ENCODE peak calls at places on chromosomes 1 and 21, in nine cellular contexts. J is CD4-positive, alpha-beta memory T cell; M is PC-3; L is NT2/D1; P is uterus; A is transverse colon; E is bronchial epithelial cell; R is CD8-positive, alpha-beta T cell; I is right lobe of liver. S is an unnamed sample.

GRCh38 chr1:184025242-184025675 is 12.3 kb downstream of the COLGALT2 start:
- DNase-seq in M (peak; percentile 70), P (no peak), L (peak; percentile 68), R (no peak), J (no peak), A (no peak), E (no peak), I (no peak), S (peak; percentile 31)

GRCh38 chr1:21859669-21860179 is 47.7 kb downstream of the LDLRAD2 start:
- DNase-seq in P (no peak), L (no peak), M (no peak), A (no peak), J (no peak), R (no peak), I (peak; percentile 48), E (no peak), S (no peak)

GRCh38 chr21:27590271-27590670 is 623.4 kb upstream of the ADAMTS5 start:
- DNase-seq in M (peak; percentile 20), E (no peak), J (no peak), L (no peak), P (no peak), I (no peak), R (no peak), A (no peak), S (peak; percentile 36)

GRCh38 chr1:55215194-55216021 is at the start of gene USP24:
- DNase-seq in A (peak; percentile 88), I (peak; percentile 92), L (peak; percentile 88), E (peak; percentile 53), R (peak; percentile 76), J (peak; percentile 86), P (peak; percentile 65), M (peak; percentile 81), S (peak; percentile 92)

GRCh38 chr21:38760762-38761155 is 45.0 kb upstream of the ETS2 start:
- DNase-seq in M (no peak), L (no peak), E (no peak), I (no peak), P (no peak), A (no peak), R (no peak), J (no peak), S (no peak)

GRCh38 chr1:7007902-7008301 is 222.6 kb downstream of the CAMTA1 start:
- DNase-seq in J (no peak), E (no peak), I (no peak), A (no peak), M (no peak), P (no peak), R (no peak), L (no peak), S (no peak)

GRCh38 chr1:1677718-1678580 is 14.6 kb downstream of the SLC35E2B start:
- DNase-seq in R (peak; percentile 45), P (no peak), A (peak; percentile 54), I (peak; percentile 59), M (peak; percentile 0), L (no peak), E (no peak), J (peak; percentile 43), S (no peak)

GRCh38 chr1:65979145-65979544 is 186.4 kb downstream of the PDE4B start:
- DNase-seq in L (no peak), M (peak; percentile 22), R (no peak), P (no peak), E (no peak), J (no peak), I (no peak), A (no peak), S (no peak)

GRCh38 chr1:35569956-35570355 is 3.2 kb upstream of the TFAP2E start:
- DNase-seq in R (no peak), L (no peak), A (no peak), P (no peak), J (no peak), E (peak; percentile 66), M (peak; percentile 44), I (no peak), S (no peak)

GRCh38 chr1:181603735-181604410 is 120.6 kb downstream of the CACNA1E start:
- DNase-seq in M (no peak), E (no peak), J (no peak), R (no peak), I (peak; percentile 75), P (no peak), A (no peak), L (no peak), S (no peak)

GRCh38 chr1:3155056-3155805 is 86.2 kb downstream of the PRDM16 start:
- DNase-seq in J (no peak), I (no peak), R (no peak), E (no peak), A (no peak), M (no peak), P (no peak), L (no peak), S (no peak)
- H3K27me3 ChIP-seq in J (peaks cover 10% of the 10 kb centered on the region), I (no peaks in the 10 kb centered on the region), R (no peaks in the 10 kb centered on the region), E (no peaks in the 10 kb centered on the region), A (peaks cover 16% of the 10 kb centered on the region), M (peaks cover 93% of the 10 kb centered on the region), P (no peaks in the 10 kb centered on the region), L (no peaks in the 10 kb centered on the region), S (no peaks in the 10 kb centered on the region)

DNA sequence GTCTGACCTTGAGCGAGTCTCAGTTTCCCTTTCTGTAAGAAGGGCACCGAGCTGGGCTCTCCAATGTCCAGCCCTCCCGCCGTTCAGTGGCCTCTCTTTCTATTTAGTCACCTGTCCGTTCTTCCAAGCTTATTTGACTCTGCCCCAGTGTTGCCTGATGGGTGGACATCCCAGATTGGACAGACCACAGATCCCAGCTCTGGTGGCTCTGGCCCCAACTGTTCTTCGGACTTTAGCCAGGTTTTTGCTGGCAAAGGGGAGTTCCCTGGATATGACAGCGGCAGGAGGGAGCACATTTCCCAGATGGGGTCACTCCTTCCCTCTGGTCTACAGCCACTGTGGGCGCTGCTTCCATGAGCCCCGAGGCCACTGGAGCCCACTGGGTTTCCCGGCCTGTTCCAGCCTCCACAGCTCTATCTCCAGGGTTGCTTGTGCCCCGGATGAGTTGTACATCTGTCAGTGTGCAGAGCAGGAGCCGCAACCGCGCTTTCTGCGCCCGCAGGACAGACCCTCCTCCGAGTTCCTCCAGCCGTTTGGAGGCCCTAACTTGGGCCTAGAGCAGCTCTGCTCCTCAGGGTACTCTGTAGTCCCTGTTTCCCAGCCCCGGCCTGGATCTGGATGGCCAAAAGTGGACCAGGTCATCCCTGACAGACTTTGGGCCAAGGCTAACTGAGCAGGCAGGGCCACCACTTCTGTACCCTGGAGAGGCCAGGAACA is 3.8 kb downstream of the DMBX1 start:
- DNase-seq in R (no peak), M (no peak), P (no peak), A (no peak), E (no peak), J (no peak), L (no peak), I (no peak), S (no peak)
- H3K27me3 ChIP-seq in R (peaks cover 5% of the 10 kb centered on the region), M (peaks cover 19% of the 10 kb centered on the region), P (peaks cover 15% of the 10 kb centered on the region), A (peaks cover 82% of the 10 kb centered on the region), E (peaks cover 46% of the 10 kb centered on the region), J (peaks cover 25% of the 10 kb centered on the region), L (peaks cover 99% of the 10 kb centered on the region), I (peaks cover 41% of the 10 kb centered on the region), S (peaks cover 47% of the 10 kb centered on the region)

GRCh38 chr1:202697038-202697437 is 13.2 kb downstream of the SYT2 start:
- DNase-seq in E (no peak), L (no peak), P (no peak), J (no peak), A (peak; percentile 67), M (no peak), I (no peak), R (no peak), S (no peak)

GRCh38 chr1:202691846-202692245 is 18.4 kb downstream of the SYT2 start:
- DNase-seq in E (no peak), A (no peak), R (no peak), I (no peak), M (no peak), J (no peak), P (no peak), L (no peak), S (no peak)

GRCh38 chr1:202692959-202693555 is 17.2 kb downstream of the SYT2 start:
- DNase-seq in E (peak; percentile 49), R (peak; percentile 48), A (peak; percentile 61), L (peak; percentile 89), J (peak; percentile 54), M (peak; percentile 61), P (peak; percentile 29), I (no peak), S (peak; percentile 61)

GRCh38 chr1:202698276-202698675 is 12.0 kb downstream of the SYT2 start:
- DNase-seq in R (no peak), M (no peak), L (no peak), I (no peak), P (no peak), E (no peak), A (no peak), J (no peak), S (no peak)

GRCh38 chr1:202694354-202694753 is 15.9 kb downstream of the SYT2 start:
- DNase-seq in L (no peak), I (no peak), M (no peak), E (no peak), R (no peak), J (no peak), P (no peak), A (no peak), S (no peak)
- H3K27me3 ChIP-seq in L (no peaks in the 10 kb centered on the region), I (no peaks in the 10 kb centered on the region), M (peaks cover 14% of the 10 kb centered on the region), E (peaks cover 13% of the 10 kb centered on the region), R (peaks cover 3% of the 10 kb centered on the region), J (peaks cover 6% of the 10 kb centered on the region), P (no peaks in the 10 kb centered on the region), A (peaks cover 32% of the 10 kb centered on the region), S (peaks cover 62% of the 10 kb centered on the region)

GRCh38 chr1:23217421-23218115 is at the start of gene HTR1D:
- DNase-seq in I (no peak), J (no peak), P (no peak), R (no peak), A (peak; percentile 14), L (no peak), M (no peak), E (no peak), S (no peak)

GRCh38 chr1:23215751-23216449 is 1.4 kb downstream of the HTR1D start:
- DNase-seq in I (no peak), R (no peak), J (no peak), M (no peak), A (no peak), E (no peak), L (no peak), P (no peak), S (no peak)

GRCh38 chr1:23214640-23215039 is 2.7 kb downstream of the HTR1D start:
- DNase-seq in E (peak; percentile 39), R (no peak), M (peak; percentile 17), P (no peak), L (no peak), I (no peak), A (no peak), J (no peak), S (no peak)

GRCh38 chr1:23215291-23215690 is 2.0 kb downstream of the HTR1D start:
- DNase-seq in R (no peak), P (no peak), E (no peak), I (no peak), A (no peak), J (no peak), M (no peak), L (no peak), S (no peak)

DNA sequence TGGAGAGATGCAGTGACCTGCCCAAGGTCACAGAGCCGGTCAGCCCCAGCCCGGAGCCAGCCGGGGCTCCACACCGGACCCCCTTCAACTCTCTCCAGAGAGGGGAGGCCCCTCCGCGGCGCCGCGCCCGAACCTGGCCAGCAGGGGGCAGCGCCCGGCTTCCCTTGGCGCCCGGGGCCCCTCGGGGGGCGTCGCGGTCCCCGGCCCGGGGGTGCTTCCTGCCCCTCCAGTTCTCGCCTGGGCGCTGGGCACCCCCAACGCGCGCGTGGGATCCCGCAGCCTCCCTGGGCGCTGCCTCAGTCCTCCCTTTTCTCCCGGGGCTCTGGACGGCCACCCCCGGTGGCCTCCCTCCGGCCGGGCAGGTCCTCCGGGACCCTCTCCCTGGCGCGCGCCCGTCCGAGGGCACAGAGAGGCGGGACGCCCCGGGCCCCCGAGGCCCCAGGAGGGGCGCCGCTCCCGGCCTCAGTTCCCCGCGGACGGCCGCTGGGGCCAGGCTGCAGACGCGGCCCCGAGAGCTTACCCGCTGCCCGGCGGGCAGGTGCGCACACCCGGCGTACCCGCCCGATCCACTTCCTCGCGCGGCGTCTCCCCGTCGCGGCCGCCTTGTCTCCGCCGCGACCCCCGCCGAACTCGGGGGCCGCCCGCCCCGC is 406 bp downstream of the HTR1D start:
- DNase-seq in P (no peak), M (no peak), A (no peak), I (no peak), E (no peak), R (peak; percentile 19), L (no peak), J (peak; percentile 12), S (no peak)
- H3K27me3 ChIP-seq in P (peaks cover 8% of the 10 kb centered on the region), M (peaks cover 6% of the 10 kb centered on the region), A (peaks cover 63% of the 10 kb centered on the region), I (peaks cover 14% of the 10 kb centered on the region), E (peaks cover 14% of the 10 kb centered on the region), R (peaks cover 16% of the 10 kb centered on the region), L (peaks cover 28% of the 10 kb centered on the region), J (peaks cover 20% of the 10 kb centered on the region), S (peaks cover 22% of the 10 kb centered on the region)